ENCODE peak calls at places on chromosome 14, in ten cellular contexts. J, G, M, X, B, H, Z, F, D and C are unnamed samples.

GRCh38 chr14:94115631-94116030 is 5.1 kb downstream of the IFI27 start:
- DNase-seq in J (no peak), Z (no peak), G (no peak), D (peak), F (no peak), X (no peak), H (no peak), B (no peak), M (no peak), C (no peak)

GRCh38 chr14:77523109-77523508 is 24.5 kb upstream of the ISM2 start:
- DNase-seq in G (no peak), D (no peak), B (no peak), H (no peak), M (no peak), X (no peak), J (no peak), Z (no peak), F (no peak), C (no peak)

GRCh38 chr14:94052662-94053061 is 26.5 kb downstream of the OTUB2 start:
- DNase-seq in H (no peak), X (no peak), G (no peak), B (peak), J (no peak), M (no peak), D (no peak), F (no peak), Z (no peak), C (no peak)

GRCh38 chr14:29016050-29016900 is 249.7 kb downstream of the FOXG1 start:
- DNase-seq in H (peak), M (peak), X (peak), J (no peak), F (peak), D (no peak), G (no peak), B (no peak), Z (no peak), C (peak)

GRCh38 chr14:70525691-70526090 is 9.1 kb downstream of the ADAM20 start:
- DNase-seq in J (no peak), F (no peak), D (no peak), H (no peak), B (no peak), G (no peak), Z (no peak), M (no peak), X (no peak), C (no peak)

GRCh38 chr14:75418779-75419768 is 8.7 kb upstream of the JDP2 start:
- DNase-seq in X (no peak), Z (no peak), H (no peak), B (no peak), D (no peak), F (no peak), M (no peak), G (peak), J (no peak), C (peak)

GRCh38 chr14:75088566-75089373 is 19.3 kb downstream of the ZC2HC1C start:
- DNase-seq in M (peak), B (no peak), G (peak), H (no peak), J (peak), Z (no peak), D (no peak), F (peak), X (no peak), C (no peak)

GRCh38 chr14:101102875-101103274 is 199.4 kb upstream of the RTL1 start:
- DNase-seq in F (no peak), X (peak), M (no peak), J (no peak), G (peak), Z (no peak), H (no peak), D (no peak), B (peak), C (no peak)

GRCh38 chr14:46250113-46250703 is 401.4 kb downstream of the RPL10L start:
- DNase-seq in X (no peak), M (no peak), Z (no peak), J (no peak), B (no peak), F (no peak), D (no peak), H (no peak), G (no peak), C (no peak)

GRCh38 chr14:95664546-95664945 is 21.7 kb upstream of the TCL1B start:
- DNase-seq in M (no peak), G (no peak), H (no peak), F (no peak), B (no peak), J (no peak), Z (no peak), D (no peak), X (no peak), C (no peak)

GRCh38 chr14:66649515-66649914 is 141.6 kb downstream of the GPHN start:
- DNase-seq in J (no peak), F (no peak), M (no peak), X (no peak), B (no peak), G (no peak), D (no peak), Z (no peak), H (no peak), C (no peak)

GRCh38 chr14:102187044-102187443 is 47.3 kb downstream of the WDR20 start:
- DNase-seq in J (peak), M (peak), F (peak), Z (no peak), G (no peak), D (no peak), B (no peak), H (no peak), X (no peak), C (no peak)

GRCh38 chr14:101595887-101596721 is 34.8 kb downstream of the DIO3 start:
- DNase-seq in D (peak), G (peak), B (peak), H (no peak), F (no peak), Z (peak), M (no peak), J (no peak), X (peak), C (no peak)

GRCh38 chr14:55851301-55851700 is 266.9 kb upstream of the PELI2 start:
- DNase-seq in X (no peak), G (no peak), D (no peak), Z (no peak), F (no peak), H (no peak), M (no peak), J (no peak), B (no peak), C (no peak)

GRCh38 chr14:39434401-39434800 is 2.2 kb upstream of the FBXO33 start:
- DNase-seq in H (no peak), F (no peak), J (no peak), B (no peak), G (no peak), Z (no peak), D (no peak), X (no peak), M (peak), C (no peak)

GRCh38 chr14:60514378-60515243 is 5.7 kb downstream of the SIX6 start:
- DNase-seq in D (no peak), G (no peak), M (no peak), J (no peak), F (peak), H (peak), B (no peak), X (no peak), Z (no peak), C (peak)

GRCh38 chr14:89574420-89574819 is 157.4 kb upstream of the FOXN3 start:
- DNase-seq in M (no peak), B (no peak), Z (no peak), X (no peak), G (no peak), H (no peak), D (no peak), F (no peak), J (no peak), C (no peak)

GRCh38 chr14:21825147-21825743 is 151.6 kb upstream of the OR4E1 start:
- DNase-seq in M (peak), G (no peak), B (no peak), Z (no peak), F (no peak), H (no peak), D (no peak), J (no peak), X (no peak), C (no peak)

GRCh38 chr14:49886523-49886922 is 6.4 kb upstream of the ARF6 start:
- DNase-seq in J (no peak), M (no peak), B (no peak), H (no peak), G (no peak), Z (no peak), X (no peak), F (no peak), D (no peak), C (no peak)

GRCh38 chr14:64844272-64844671 is 35.4 kb downstream of the SPTB start:
- DNase-seq in X (no peak), H (no peak), G (no peak), F (no peak), J (no peak), D (no peak), B (no peak), M (no peak), Z (no peak), C (no peak)

GRCh38 chr14:79090781-79091180 is 920.6 kb downstream of the NRXN3 start:
- DNase-seq in X (no peak), F (peak), H (no peak), D (no peak), J (no peak), Z (no peak), M (no peak), G (no peak), B (no peak), C (no peak)

GRCh38 chr14:70709726-70710382 is 68.1 kb downstream of the TTC9 start:
- DNase-seq in H (no peak), F (no peak), D (no peak), G (no peak), Z (no peak), X (no peak), J (no peak), B (no peak), M (no peak), C (no peak)

GRCh38 chr14:96362071-96362964 is 823 bp downstream of the ATG2B start:
- DNase-seq in B (no peak), F (no peak), H (no peak), G (peak), M (peak), X (no peak), D (peak), Z (no peak), J (no peak), C (no peak)

GRCh38 chr14:92456215-92457017 is 57.2 kb upstream of the RIN3 start:
- DNase-seq in M (peak), Z (peak), J (peak), H (peak), F (peak), G (peak), D (peak), X (no peak), B (peak), C (peak)

GRCh38 chr14:45867046-45867894 is 614.3 kb upstream of the MIS18BP1 start:
- DNase-seq in M (no peak), Z (no peak), D (no peak), J (no peak), H (no peak), F (no peak), B (no peak), G (no peak), X (no peak), C (no peak)

GRCh38 chr14:32019271-32019670 is 57.8 kb upstream of the ARHGAP5 start:
- DNase-seq in J (no peak), G (no peak), X (no peak), M (no peak), Z (no peak), B (no peak), D (no peak), H (no peak), F (no peak), C (no peak)

GRCh38 chr14:60757617-60758016 is 23.1 kb downstream of the MNAT1 start:
- DNase-seq in Z (no peak), F (peak), X (no peak), G (no peak), M (peak), J (no peak), D (no peak), H (no peak), B (no peak), C (no peak)

GRCh38 chr14:64394973-64395633 is 7.0 kb downstream of the MTHFD1 start:
- DNase-seq in M (no peak), F (no peak), G (no peak), X (no peak), H (no peak), D (no peak), B (no peak), J (no peak), Z (no peak), C (no peak)

GRCh38 chr14:92502541-92503286 is 10.9 kb upstream of the RIN3 start:
- DNase-seq in X (no peak), H (no peak), Z (no peak), J (no peak), M (no peak), F (no peak), B (no peak), D (peak), G (no peak), C (no peak)

GRCh38 chr14:20469890-20470858 is 968 bp downstream of the PNP start:
- DNase-seq in F (peak), M (peak), X (no peak), D (peak), B (peak), J (no peak), Z (no peak), G (peak), H (peak), C (no peak)

GRCh38 chr14:56949828-56950227 is 139.5 kb upstream of the OTX2 start:
- DNase-seq in F (peak), M (no peak), G (peak), X (no peak), H (no peak), J (no peak), B (no peak), Z (no peak), D (no peak), C (no peak)

GRCh38 chr14:23548351-23549318 is 2.9 kb downstream of the ZFHX2 start:
- DNase-seq in Z (no peak), M (peak), J (no peak), G (no peak), H (no peak), X (no peak), D (no peak), F (peak), B (no peak), C (no peak)

GRCh38 chr14:68633131-68633991 is 159.5 kb downstream of the ZFP36L1 start:
- DNase-seq in Z (peak), D (peak), G (peak), B (no peak), H (no peak), X (no peak), F (no peak), M (no peak), J (no peak), C (peak)
- H3K27ac ChIP-seq in Z (peak), D (no peak), G (peak), B (peak), H (peak), X (no peak), F (no peak), M (peak), J (peak), C (peak)

GRCh38 chr14:52023518-52023917 is 34.2 kb downstream of the RTRAF start:
- DNase-seq in J (peak), Z (no peak), B (no peak), F (peak), D (no peak), H (no peak), G (no peak), M (peak), X (no peak), C (no peak)
- H3K27ac ChIP-seq in J (peak), Z (peak), B (peak), F (peak), D (no peak), H (no peak), G (no peak), M (peak), X (no peak), C (no peak)

GRCh38 chr14:100074431-100075100 is 9.3 kb downstream of the EVL start:
- DNase-seq in G (no peak), J (no peak), H (no peak), F (no peak), D (no peak), M (no peak), B (no peak), X (no peak), Z (no peak), C (no peak)

GRCh38 chr14:100077441-100077840 is 12.2 kb downstream of the EVL start:
- DNase-seq in B (no peak), X (no peak), D (no peak), F (no peak), J (no peak), M (no peak), G (peak), H (no peak), Z (no peak), C (no peak)

GRCh38 chr14:100076133-100076532 is 10.9 kb downstream of the EVL start:
- DNase-seq in X (no peak), D (no peak), F (no peak), Z (no peak), M (peak), G (no peak), J (no peak), B (no peak), H (peak), C (peak)

GRCh38 chr14:100078216-100078780 is 13.1 kb downstream of the EVL start:
- DNase-seq in B (no peak), H (no peak), J (no peak), X (no peak), Z (no peak), M (no peak), G (peak), D (no peak), F (no peak), C (no peak)

GRCh38 chr14:100076630-100077029 is 11.4 kb downstream of the EVL start:
- DNase-seq in B (peak), X (no peak), G (no peak), H (peak), J (no peak), D (no peak), Z (peak), F (peak), M (peak), C (peak)
- H3K27ac ChIP-seq in B (peak), X (no peak), G (no peak), H (peak), J (no peak), D (no peak), Z (peak), F (no peak), M (no peak), C (peak)

GRCh38 chr14:33165144-33165925 is 226.7 kb downstream of the NPAS3 start:
- DNase-seq in D (no peak), H (no peak), J (no peak), G (no peak), F (peak), M (no peak), Z (no peak), X (no peak), B (no peak), C (no peak)
- H3K27ac ChIP-seq in D (no peak), H (no peak), J (no peak), G (no peak), F (no peak), M (no peak), Z (no peak), X (no peak), B (no peak), C (no peak)